ENCODE peak calls at places on chromosome 17, in eight cellular contexts. Z is body of pancreas, L is cardiac fibroblast, D is cardiac muscle cell, R is tibial nerve, J is brain microvascular endothelial cell, W is mucosa of descending colon, G is ascending aorta. C is an unnamed sample.

GRCh38 chr17:31401456-31402254 is 10.2 kb downstream of the RAB11FIP4 start:
- DNase-seq in Z (peak; percentile 9), L (no peak), D (no peak), R (no peak), J (no peak), W (no peak), G (peak; percentile 37), C (no peak)

GRCh38 chr17:80961516-80961915 is 30.1 kb upstream of the CHMP6 start:
- DNase-seq in Z (no peak), L (no peak), D (no peak), R (no peak), J (no peak), W (no peak), G (no peak), C (no peak)

GRCh38 chr17:17071531-17072360 is 29.5 kb downstream of the MPRIP start:
- DNase-seq in Z (no peak), L (no peak), D (no peak), R (peak; percentile 5), J (no peak), W (no peak), G (no peak), C (no peak)

GRCh38 chr17:40074871-40075215 is 12.1 kb downstream of the THRA start:
- DNase-seq in Z (no peak), L (no peak), D (no peak), R (no peak), J (no peak), W (no peak), G (no peak), C (no peak)

GRCh38 chr17:59155439-59156177 is at the start of gene PRR11:
- DNase-seq in Z (peak; percentile 97), L (peak; percentile 100), D (peak; percentile 99), R (peak; percentile 89), J (peak; percentile 100), W (peak; percentile 94), G (peak; percentile 98), C (peak; percentile 100)

GRCh38 chr17:70906808-70907207 is 737.5 kb downstream of the KCNJ2 start:
- DNase-seq in Z (no peak), L (peak; percentile 83), D (peak; percentile 58), R (no peak), J (peak; percentile 71), W (no peak), G (no peak), C (no peak)

GRCh38 chr17:56930739-56931337 is 17.0 kb upstream of the TRIM25 start:
- DNase-seq in Z (no peak), L (no peak), D (no peak), R (no peak), J (no peak), W (no peak), G (no peak), C (no peak)

GRCh38 chr17:13970531-13970930 is 98.8 kb upstream of the COX10 start:
- DNase-seq in Z (no peak), L (no peak), D (no peak), R (no peak), J (no peak), W (no peak), G (no peak), C (no peak)

GRCh38 chr17:6660101-6660500 is 8.5 kb downstream of the C17orf100 start:
- DNase-seq in Z (no peak), L (no peak), D (no peak), R (no peak), J (no peak), W (no peak), G (no peak), C (no peak)

GRCh38 chr17:57543230-57543629 is 201.9 kb downstream of the CCDC182 start:
- DNase-seq in Z (no peak), L (no peak), D (no peak), R (no peak), J (no peak), W (no peak), G (no peak), C (no peak)

GRCh38 chr17:39150795-39151679 is at the start of gene PLXDC1:
- DNase-seq in Z (no peak), L (no peak), D (peak; percentile 54), R (no peak), J (no peak), W (no peak), G (no peak), C (no peak)

GRCh38 chr17:73882590-73882989 is 238.3 kb upstream of the SDK2 start:
- DNase-seq in Z (no peak), L (no peak), D (no peak), R (no peak), J (no peak), W (no peak), G (no peak), C (no peak)

GRCh38 chr17:41061969-41062368 is 2.1 kb upstream of the KRTAP2-3 start:
- DNase-seq in Z (no peak), L (peak; percentile 46), D (no peak), R (no peak), J (peak; percentile 75), W (no peak), G (no peak), C (peak; percentile 93)

GRCh38 chr17:82699551-82699950 is 1.1 kb upstream of the RAB40B start:
- DNase-seq in Z (no peak), L (no peak), D (no peak), R (no peak), J (no peak), W (no peak), G (no peak), C (no peak)

GRCh38 chr17:1229891-1230571 is 40.2 kb upstream of the BHLHA9 start:
- DNase-seq in Z (no peak), L (no peak), D (no peak), R (no peak), J (no peak), W (no peak), G (no peak), C (no peak)

GRCh38 chr17:4215882-4216411 is 47.8 kb downstream of the ANKFY1 start:
- DNase-seq in Z (no peak), L (no peak), D (no peak), R (no peak), J (no peak), W (no peak), G (no peak), C (no peak)

DNA sequence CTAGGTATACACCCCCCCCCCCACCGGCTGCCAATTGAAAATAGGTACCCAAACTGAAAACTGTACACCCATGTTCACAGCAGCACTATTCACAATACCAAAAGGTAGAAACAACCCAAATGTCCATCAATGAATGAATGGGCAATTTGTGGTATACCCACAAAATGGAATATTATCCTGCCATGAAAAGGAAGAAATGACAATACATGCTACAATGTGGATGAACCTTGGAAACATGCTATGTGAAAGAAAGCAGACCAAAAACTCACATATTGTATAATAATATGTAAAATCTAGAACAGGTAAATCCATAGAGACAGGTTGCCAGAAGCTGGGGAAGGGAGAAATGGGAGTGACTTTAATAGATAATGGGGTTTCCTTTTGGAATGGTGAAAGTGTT is 417.5 kb downstream of the UTP18 start:
- DNase-seq in Z (no peak), L (no peak), D (no peak), R (no peak), J (no peak), W (no peak), G (no peak), C (no peak)
- TF ChIP-seq CTCF in Z (no peak), L (no peak), D (no peak), R (no peak), J (no peak), W (no peak), G (no peak), C (no peak)

GRCh38 chr17:10628756-10629155 is 28.4 kb downstream of the MYH3 start:
- DNase-seq in Z (no peak), L (no peak), D (no peak), R (no peak), J (no peak), W (no peak), G (no peak), C (no peak)
- TF ChIP-seq CTCF in Z (no peak), L (peak; percentile 39), D (peak; percentile 32), R (no peak), J (peak; percentile 53), W (no peak), G (peak; percentile 31), C (peak; percentile 76)

GRCh38 chr17:79915850-79916430 is 76.7 kb upstream of the CBX4 start:
- DNase-seq in Z (peak; percentile 75), L (peak; percentile 51), D (peak; percentile 34), R (no peak), J (no peak), W (peak; percentile 85), G (no peak), C (peak; percentile 42)
- TF ChIP-seq CTCF in Z (peak; percentile 37), L (peak; percentile 36), D (peak; percentile 37), R (peak; percentile 60), J (peak; percentile 53), W (no peak), G (no peak), C (peak; percentile 71)

GRCh38 chr17:30191072-30191471 is 44.4 kb downstream of the SLC6A4 start:
- DNase-seq in Z (no peak), L (no peak), D (no peak), R (no peak), J (no peak), W (no peak), G (no peak), C (no peak)

GRCh38 chr17:30188211-30188939 is 47.1 kb downstream of the SLC6A4 start:
- DNase-seq in Z (no peak), L (no peak), D (no peak), R (no peak), J (no peak), W (no peak), G (no peak), C (no peak)

GRCh38 chr17:30187528-30187927 is 48.0 kb downstream of the SLC6A4 start:
- DNase-seq in Z (no peak), L (no peak), D (no peak), R (no peak), J (no peak), W (no peak), G (no peak), C (no peak)

GRCh38 chr17:30186761-30187160 is 48.7 kb downstream of the SLC6A4 start:
- DNase-seq in Z (no peak), L (no peak), D (no peak), R (no peak), J (no peak), W (no peak), G (no peak), C (no peak)
- TF ChIP-seq CTCF in Z (no peak), L (no peak), D (no peak), R (no peak), J (no peak), W (no peak), G (no peak), C (no peak)

C was measured in HFFc6.